ENCODE peak calls at places on chromosomes 16 and 17, in six cellular contexts. D is nephron progenitor cell; E is mammary epithelial cell; K is CD8-positive, alpha-beta T cell; U is fibroblast of the aortic adventitia; Q is PC-3. I is an unnamed sample.

GRCh38 chr17:81727324-81728031 is 15.4 kb downstream of the SLC25A10 start:
- DNase-seq in D (no peak), E (no peak), K (no peak), U (no peak), Q (peak; percentile 44), I (no peak)

GRCh38 chr17:79038545-79039135 is 14.7 kb downstream of the C1QTNF1 start:
- DNase-seq in D (no peak), E (peak; percentile 99), K (no peak), U (peak; percentile 100), Q (peak; percentile 94), I (no peak)

GRCh38 chr17:27319536-27320221 is 25.8 kb downstream of the WSB1 start:
- DNase-seq in D (no peak), E (no peak), K (no peak), U (peak; percentile 96), Q (no peak), I (no peak)

GRCh38 chr16:682493-683395 is 1.4 kb downstream of the JMJD8 start:
- DNase-seq in D (no peak), E (no peak), K (no peak), U (no peak), Q (no peak), I (no peak)

GRCh38 chr16:89764711-89765201 is 43.4 kb downstream of the ZNF276 start:
- DNase-seq in D (no peak), E (no peak), K (peak; percentile 63), U (no peak), Q (no peak), I (no peak)

GRCh38 chr17:48526986-48527741 is 3.6 kb downstream of the HOXB1 start:
- DNase-seq in D (peak; percentile 69), E (no peak), K (no peak), U (no peak), Q (no peak), I (peak; percentile 29)

GRCh38 chr16:11494029-11494428 is 92.7 kb downstream of the LITAF start:
- DNase-seq in D (no peak), E (no peak), K (no peak), U (no peak), Q (no peak), I (no peak)

GRCh38 chr17:5019475-5019956 is 15.7 kb downstream of the SLC52A1 start:
- DNase-seq in D (no peak), E (no peak), K (peak; percentile 63), U (no peak), Q (peak; percentile 4), I (no peak)

GRCh38 chr17:39212200-39212810 is 12.2 kb downstream of the RPL19 start:
- DNase-seq in D (no peak), E (no peak), K (no peak), U (no peak), Q (no peak), I (no peak)

GRCh38 chr17:7262192-7263070 is at the start of gene CLDN7:
- DNase-seq in D (peak; percentile 22), E (no peak), K (no peak), U (no peak), Q (peak; percentile 85), I (no peak)

GRCh38 chr16:64910351-64910750 is 211.5 kb downstream of the CDH11 start:
- DNase-seq in D (peak; percentile 4), E (no peak), K (no peak), U (peak; percentile 93), Q (no peak), I (peak; percentile 38)

GRCh38 chr17:72120878-72121163 is at the start of gene SOX9:
- DNase-seq in D (peak; percentile 81), E (peak; percentile 98), K (no peak), U (peak; percentile 79), Q (peak; percentile 99), I (peak; percentile 42)

GRCh38 chr16:27486344-27486743 is 63.4 kb downstream of the GTF3C1 start:
- DNase-seq in D (no peak), E (no peak), K (no peak), U (no peak), Q (no peak), I (no peak)

GRCh38 chr17:16945513-16946201 is 26.3 kb downstream of the TNFRSF13B start:
- DNase-seq in D (no peak), E (no peak), K (peak; percentile 42), U (no peak), Q (no peak), I (no peak)

GRCh38 chr16:30371248-30371816 is 1.0 kb upstream of the TBC1D10B start:
- DNase-seq in D (no peak), E (no peak), K (no peak), U (no peak), Q (no peak), I (no peak)
- TF ChIP-seq CTCF in D (no peak), E (no peak), K (no peak), U (no peak), Q (no peak), I (no peak)

GRCh38 chr17:45782889-45783592 is 1.1 kb upstream of the CRHR1 start:
- DNase-seq in D (peak; percentile 88), E (no peak), K (no peak), U (no peak), Q (no peak), I (peak; percentile 87)
- TF ChIP-seq CTCF in D (peak; percentile 94), E (no peak), K (no peak), U (peak; percentile 11), Q (peak; percentile 48), I (peak; percentile 90)

GRCh38 chr17:21017861-21018260 is 24.9 kb downstream of the USP22 start:
- DNase-seq in D (no peak), E (no peak), K (no peak), U (no peak), Q (no peak), I (no peak)

GRCh38 chr17:21020622-21021021 is 22.2 kb downstream of the USP22 start:
- DNase-seq in D (no peak), E (no peak), K (no peak), U (no peak), Q (no peak), I (no peak)

GRCh38 chr17:21018894-21019293 is 23.9 kb downstream of the USP22 start:
- DNase-seq in D (no peak), E (no peak), K (no peak), U (no peak), Q (no peak), I (no peak)

GRCh38 chr17:21021208-21021803 is 21.5 kb downstream of the USP22 start:
- DNase-seq in D (no peak), E (no peak), K (no peak), U (no peak), Q (no peak), I (no peak)

DNA sequence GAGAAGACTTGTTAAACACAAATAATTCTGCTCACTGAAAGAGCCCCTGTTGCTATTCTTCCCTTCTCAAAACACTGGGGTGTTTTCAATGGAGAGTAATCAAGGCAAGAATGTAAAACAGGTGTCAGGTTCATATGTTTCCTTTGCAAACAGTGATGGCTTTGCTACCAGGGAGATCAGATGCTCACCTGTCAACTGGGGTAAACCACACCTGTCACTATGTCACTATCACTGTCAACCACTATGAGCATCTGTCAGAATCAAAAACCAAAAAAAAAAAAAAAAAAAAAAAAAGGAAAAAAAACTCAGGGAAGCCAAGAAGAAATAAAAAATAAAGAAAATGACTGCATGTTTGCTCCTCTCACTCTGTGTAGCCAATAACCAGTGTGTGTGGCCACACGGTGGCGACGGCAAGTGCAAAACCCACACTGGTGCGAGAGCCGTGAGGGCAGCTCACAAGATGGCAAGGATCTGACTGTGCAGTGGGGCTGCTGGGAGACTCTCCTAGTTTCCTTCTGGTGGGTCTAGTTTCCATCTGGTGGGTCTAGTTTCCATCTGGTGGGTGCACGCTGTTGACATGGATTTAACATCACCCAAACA is 22.7 kb downstream of the USP22 start:
- DNase-seq in D (no peak), E (no peak), K (no peak), U (no peak), Q (peak; percentile 13), I (peak; percentile 65)
- TF ChIP-seq CTCF in D (peak; percentile 10), E (peak; percentile 32), K (no peak), U (peak; percentile 41), Q (peak; percentile 53), I (peak; percentile 16)

GRCh38 chr17:44968225-44969143 is at the start of gene C1QL1:
- DNase-seq in D (peak; percentile 98), E (peak; percentile 87), K (peak; percentile 86), U (peak; percentile 73), Q (peak; percentile 96), I (peak; percentile 94)
- TF ChIP-seq CTCF in D (peak; percentile 51), E (peak; percentile 18), K (no peak), U (peak; percentile 36), Q (no peak), I (peak; percentile 49)

GRCh38 chr16:15810411-15810810 is 46.4 kb downstream of the MYH11 start:
- DNase-seq in D (no peak), E (no peak), K (no peak), U (no peak), Q (no peak), I (peak; percentile 23)
- TF ChIP-seq CTCF in D (no peak), E (no peak), K (no peak), U (no peak), Q (no peak), I (no peak)

GRCh38 chr17:2400877-2401425 is at the start of gene MNT:
- DNase-seq in D (peak; percentile 90), E (peak; percentile 95), K (peak; percentile 96), U (no peak), Q (peak; percentile 92), I (peak; percentile 95)
- TF ChIP-seq CTCF in D (no peak), E (no peak), K (no peak), U (peak; percentile 1), Q (no peak), I (peak; percentile 12)

I was measured in glutamatergic neuron.